ENCODE peak calls at places on chromosome 9, in six cellular contexts. One of them, this sample, is unnamed.

GRCh38 chr9:114300153-114300845 is 22.6 kb upstream of the ORM1 start:
- DNase-seq in NCI-H2081: no peak
- DNase-seq in GM23338: no peak
- DNase-seq in CD8-positive, alpha-beta T cell: no peak
- DNase-seq in glomerular endothelial cell: no peak
- DNase-seq in left cardiac atrium: no peak
- DNase-seq in this sample: no peak

GRCh38 chr9:85927077-85927476 is 13.9 kb upstream of the NAA35 start:
- DNase-seq in NCI-H2081: no peak
- DNase-seq in GM23338: no peak
- DNase-seq in CD8-positive, alpha-beta T cell: no peak
- DNase-seq in glomerular endothelial cell: no peak
- DNase-seq in left cardiac atrium: no peak
- DNase-seq in this sample: no peak

GRCh38 chr9:137430723-137431415 is 7.7 kb downstream of the NOXA1 start:
- DNase-seq in NCI-H2081: no peak
- DNase-seq in GM23338: no peak
- DNase-seq in CD8-positive, alpha-beta T cell: no peak
- DNase-seq in glomerular endothelial cell: no peak
- DNase-seq in left cardiac atrium: peak
- DNase-seq in this sample: no peak

GRCh38 chr9:34571180-34571800 is 18.2 kb downstream of the CNTFR start:
- DNase-seq in NCI-H2081: no peak
- DNase-seq in GM23338: no peak
- DNase-seq in CD8-positive, alpha-beta T cell: no peak
- DNase-seq in glomerular endothelial cell: no peak
- DNase-seq in left cardiac atrium: no peak
- DNase-seq in this sample: no peak

GRCh38 chr9:33447404-33448158 is at the start of gene AQP3:
- DNase-seq in NCI-H2081: peak
- DNase-seq in GM23338: peak
- DNase-seq in CD8-positive, alpha-beta T cell: peak
- DNase-seq in glomerular endothelial cell: no peak
- DNase-seq in left cardiac atrium: peak
- DNase-seq in this sample: peak

GRCh38 chr9:131884222-131884621 is 144.3 kb upstream of the RAPGEF1 start:
- DNase-seq in NCI-H2081: no peak
- DNase-seq in GM23338: no peak
- DNase-seq in CD8-positive, alpha-beta T cell: no peak
- DNase-seq in glomerular endothelial cell: no peak
- DNase-seq in left cardiac atrium: no peak
- DNase-seq in this sample: no peak

GRCh38 chr9:76521906-76522305 is 62.9 kb downstream of the GCNT1 start:
- DNase-seq in NCI-H2081: peak
- DNase-seq in GM23338: no peak
- DNase-seq in CD8-positive, alpha-beta T cell: no peak
- DNase-seq in glomerular endothelial cell: no peak
- DNase-seq in left cardiac atrium: no peak
- DNase-seq in this sample: no peak

GRCh38 chr9:68973619-68974018 is 40.3 kb downstream of the PRKACG start:
- DNase-seq in NCI-H2081: no peak
- DNase-seq in GM23338: no peak
- DNase-seq in CD8-positive, alpha-beta T cell: no peak
- DNase-seq in glomerular endothelial cell: no peak
- DNase-seq in left cardiac atrium: no peak
- DNase-seq in this sample: peak

GRCh38 chr9:124450241-124450924 is at the start of gene ADGRD2:
- DNase-seq in NCI-H2081: peak
- DNase-seq in GM23338: peak
- DNase-seq in CD8-positive, alpha-beta T cell: no peak
- DNase-seq in glomerular endothelial cell: no peak
- DNase-seq in left cardiac atrium: no peak
- DNase-seq in this sample: no peak

GRCh38 chr9:82810902-82811301 is 252.0 kb downstream of the RASEF start:
- DNase-seq in NCI-H2081: no peak
- DNase-seq in GM23338: peak
- DNase-seq in CD8-positive, alpha-beta T cell: no peak
- DNase-seq in glomerular endothelial cell: no peak
- DNase-seq in left cardiac atrium: no peak
- DNase-seq in this sample: no peak

GRCh38 chr9:28135571-28135970 is 562.3 kb upstream of the C9orf72 start:
- DNase-seq in NCI-H2081: no peak
- DNase-seq in GM23338: peak
- DNase-seq in CD8-positive, alpha-beta T cell: no peak
- DNase-seq in glomerular endothelial cell: no peak
- DNase-seq in left cardiac atrium: no peak
- DNase-seq in this sample: no peak

GRCh38 chr9:14313378-14313940 is 482 bp downstream of the NFIB start:
- DNase-seq in NCI-H2081: peak
- DNase-seq in GM23338: peak
- DNase-seq in CD8-positive, alpha-beta T cell: no peak
- DNase-seq in glomerular endothelial cell: no peak
- DNase-seq in left cardiac atrium: no peak
- DNase-seq in this sample: no peak

GRCh38 chr9:129027685-129028191 is 393 bp downstream of the SH3GLB2 start:
- DNase-seq in NCI-H2081: peak
- DNase-seq in GM23338: peak
- DNase-seq in CD8-positive, alpha-beta T cell: no peak
- DNase-seq in glomerular endothelial cell: no peak
- DNase-seq in left cardiac atrium: no peak
- DNase-seq in this sample: peak

GRCh38 chr9:13141629-13142028 is 137.9 kb downstream of the MPDZ start:
- DNase-seq in NCI-H2081: no peak
- DNase-seq in GM23338: no peak
- DNase-seq in CD8-positive, alpha-beta T cell: no peak
- DNase-seq in glomerular endothelial cell: no peak
- DNase-seq in left cardiac atrium: no peak
- DNase-seq in this sample: no peak

GRCh38 chr9:79694676-79695400 is 123.1 kb downstream of the TLE4 start:
- DNase-seq in NCI-H2081: no peak
- DNase-seq in GM23338: peak
- DNase-seq in CD8-positive, alpha-beta T cell: no peak
- DNase-seq in glomerular endothelial cell: no peak
- DNase-seq in left cardiac atrium: no peak
- DNase-seq in this sample: no peak

GRCh38 chr9:104866186-104866585 is 61.8 kb downstream of the ABCA1 start:
- DNase-seq in NCI-H2081: no peak
- DNase-seq in GM23338: no peak
- DNase-seq in CD8-positive, alpha-beta T cell: no peak
- DNase-seq in glomerular endothelial cell: no peak
- DNase-seq in left cardiac atrium: no peak
- DNase-seq in this sample: no peak

GRCh38 chr9:115306860-115307259 is 188.9 kb upstream of the TNC start:
- DNase-seq in NCI-H2081: no peak
- DNase-seq in GM23338: no peak
- DNase-seq in CD8-positive, alpha-beta T cell: no peak
- DNase-seq in glomerular endothelial cell: no peak
- DNase-seq in left cardiac atrium: no peak
- DNase-seq in this sample: no peak

GRCh38 chr9:133406039-133406438 is 11.8 kb downstream of the REXO4 start:
- DNase-seq in NCI-H2081: no peak
- DNase-seq in GM23338: no peak
- DNase-seq in CD8-positive, alpha-beta T cell: no peak
- DNase-seq in glomerular endothelial cell: no peak
- DNase-seq in left cardiac atrium: no peak
- DNase-seq in this sample: no peak

GRCh38 chr9:8895498-8896224 is 1096.1 kb upstream of the DMAC1 start:
- DNase-seq in NCI-H2081: peak
- DNase-seq in GM23338: peak
- DNase-seq in CD8-positive, alpha-beta T cell: no peak
- DNase-seq in glomerular endothelial cell: peak
- DNase-seq in left cardiac atrium: no peak
- DNase-seq in this sample: no peak

GRCh38 chr9:88006511-88007290 is 32.4 kb upstream of the CDK20 start:
- DNase-seq in NCI-H2081: no peak
- DNase-seq in GM23338: peak
- DNase-seq in CD8-positive, alpha-beta T cell: no peak
- DNase-seq in glomerular endothelial cell: no peak
- DNase-seq in left cardiac atrium: no peak
- DNase-seq in this sample: no peak

GRCh38 chr9:132923346-132923902 is 21.0 kb downstream of the TSC1 start:
- DNase-seq in NCI-H2081: no peak
- DNase-seq in GM23338: no peak
- DNase-seq in CD8-positive, alpha-beta T cell: no peak
- DNase-seq in glomerular endothelial cell: no peak
- DNase-seq in left cardiac atrium: no peak
- DNase-seq in this sample: no peak

GRCh38 chr9:65420771-65421170 is 135.8 kb upstream of the FOXD4L5 start:
- DNase-seq in NCI-H2081: no peak
- DNase-seq in GM23338: no peak
- DNase-seq in CD8-positive, alpha-beta T cell: no peak
- DNase-seq in glomerular endothelial cell: no peak
- DNase-seq in left cardiac atrium: no peak
- DNase-seq in this sample: no peak

GRCh38 chr9:130303613-130304055 is 38.1 kb downstream of the HMCN2 start:
- DNase-seq in NCI-H2081: no peak
- DNase-seq in GM23338: no peak
- DNase-seq in CD8-positive, alpha-beta T cell: no peak
- DNase-seq in glomerular endothelial cell: no peak
- DNase-seq in left cardiac atrium: no peak
- DNase-seq in this sample: no peak

GRCh38 chr9:3884736-3885135 is 358.9 kb upstream of the RFX3 start:
- DNase-seq in NCI-H2081: no peak
- DNase-seq in GM23338: no peak
- DNase-seq in CD8-positive, alpha-beta T cell: no peak
- DNase-seq in glomerular endothelial cell: no peak
- DNase-seq in left cardiac atrium: no peak
- DNase-seq in this sample: no peak

GRCh38 chr9:96219615-96220257 is 82.2 kb downstream of the HSD17B3 start:
- DNase-seq in NCI-H2081: no peak
- DNase-seq in GM23338: peak
- DNase-seq in CD8-positive, alpha-beta T cell: no peak
- DNase-seq in glomerular endothelial cell: no peak
- DNase-seq in left cardiac atrium: peak
- DNase-seq in this sample: peak

GRCh38 chr9:16530669-16531461 is 339.6 kb downstream of the BNC2 start:
- DNase-seq in NCI-H2081: peak
- DNase-seq in GM23338: peak
- DNase-seq in CD8-positive, alpha-beta T cell: no peak
- DNase-seq in glomerular endothelial cell: no peak
- DNase-seq in left cardiac atrium: no peak
- DNase-seq in this sample: no peak

GRCh38 chr9:124256517-124257069 is 1.2 kb upstream of the NEK6 start:
- DNase-seq in NCI-H2081: no peak
- DNase-seq in GM23338: no peak
- DNase-seq in CD8-positive, alpha-beta T cell: no peak
- DNase-seq in glomerular endothelial cell: no peak
- DNase-seq in left cardiac atrium: no peak
- DNase-seq in this sample: no peak

GRCh38 chr9:123655681-123656423 is 274.1 kb downstream of the DENND1A start:
- DNase-seq in NCI-H2081: no peak
- DNase-seq in GM23338: no peak
- DNase-seq in CD8-positive, alpha-beta T cell: no peak
- DNase-seq in glomerular endothelial cell: no peak
- DNase-seq in left cardiac atrium: no peak
- DNase-seq in this sample: no peak

GRCh38 chr9:113155911-113156559 is 5.2 kb downstream of the SLC31A2 start:
- DNase-seq in NCI-H2081: no peak
- DNase-seq in GM23338: no peak
- DNase-seq in CD8-positive, alpha-beta T cell: no peak
- DNase-seq in glomerular endothelial cell: no peak
- DNase-seq in left cardiac atrium: no peak
- DNase-seq in this sample: no peak

GRCh38 chr9:131815971-131816873 is 76.3 kb upstream of the RAPGEF1 start:
- DNase-seq in NCI-H2081: no peak
- DNase-seq in GM23338: no peak
- DNase-seq in CD8-positive, alpha-beta T cell: no peak
- DNase-seq in glomerular endothelial cell: no peak
- DNase-seq in left cardiac atrium: no peak
- DNase-seq in this sample: no peak

GRCh38 chr9:123225374-123225813 is 43.0 kb downstream of the STRBP start:
- DNase-seq in NCI-H2081: no peak
- DNase-seq in GM23338: peak
- DNase-seq in CD8-positive, alpha-beta T cell: no peak
- DNase-seq in glomerular endothelial cell: peak
- DNase-seq in left cardiac atrium: no peak
- DNase-seq in this sample: no peak

GRCh38 chr9:11933926-11934325 is 759.3 kb upstream of the TYRP1 start:
- DNase-seq in NCI-H2081: no peak
- DNase-seq in GM23338: no peak
- DNase-seq in CD8-positive, alpha-beta T cell: no peak
- DNase-seq in glomerular endothelial cell: no peak
- DNase-seq in left cardiac atrium: no peak
- DNase-seq in this sample: no peak

This sample was measured in left ventricle myocardium inferior.